ENCODE peak calls at places on chromosomes 11 and 22, in eight cellular contexts. G, O, D, H, C, J, B and I are unnamed samples.

GRCh38 chr11:36451681-36452080 is 58.4 kb downstream of the TRAF6 start:
- DNase-seq in B (no peak), O (no peak), C (no peak), G (no peak), H (no peak), D (peak), J (no peak), I (no peak)

GRCh38 chr22:50703726-50704509 is 31.3 kb downstream of the SHANK3 start:
- DNase-seq in O (no peak), J (no peak), G (no peak), H (no peak), D (no peak), C (no peak), B (no peak), I (no peak)

GRCh38 chr11:93623179-93623578 is 38.3 kb upstream of the CEP295 start:
- DNase-seq in G (no peak), O (no peak), C (no peak), H (no peak), B (no peak), J (no peak), D (peak), I (no peak)

GRCh38 chr11:57387284-57388030 is 3.0 kb downstream of the PRG2 start:
- DNase-seq in G (no peak), C (no peak), O (no peak), D (no peak), H (peak), B (no peak), J (no peak), I (no peak)

GRCh38 chr11:121497176-121497995 is 44.6 kb upstream of the SORL1-AS1 start:
- DNase-seq in B (no peak), J (no peak), O (no peak), C (peak), D (no peak), H (no peak), G (no peak), I (no peak)

GRCh38 chr11:9562716-9563115 is 10.8 kb upstream of the WEE1 start:
- DNase-seq in O (no peak), B (no peak), D (peak), C (no peak), H (no peak), J (no peak), G (no peak), I (no peak)

GRCh38 chr11:83303358-83303757 is 17.2 kb upstream of the CCDC90B start:
- DNase-seq in B (no peak), J (no peak), H (no peak), G (no peak), D (no peak), O (no peak), C (no peak), I (no peak)

GRCh38 chr11:134356656-134357544 is 25.1 kb downstream of the GLB1L2 start:
- DNase-seq in J (no peak), H (no peak), O (no peak), B (no peak), C (no peak), G (no peak), D (no peak), I (no peak)

DNA sequence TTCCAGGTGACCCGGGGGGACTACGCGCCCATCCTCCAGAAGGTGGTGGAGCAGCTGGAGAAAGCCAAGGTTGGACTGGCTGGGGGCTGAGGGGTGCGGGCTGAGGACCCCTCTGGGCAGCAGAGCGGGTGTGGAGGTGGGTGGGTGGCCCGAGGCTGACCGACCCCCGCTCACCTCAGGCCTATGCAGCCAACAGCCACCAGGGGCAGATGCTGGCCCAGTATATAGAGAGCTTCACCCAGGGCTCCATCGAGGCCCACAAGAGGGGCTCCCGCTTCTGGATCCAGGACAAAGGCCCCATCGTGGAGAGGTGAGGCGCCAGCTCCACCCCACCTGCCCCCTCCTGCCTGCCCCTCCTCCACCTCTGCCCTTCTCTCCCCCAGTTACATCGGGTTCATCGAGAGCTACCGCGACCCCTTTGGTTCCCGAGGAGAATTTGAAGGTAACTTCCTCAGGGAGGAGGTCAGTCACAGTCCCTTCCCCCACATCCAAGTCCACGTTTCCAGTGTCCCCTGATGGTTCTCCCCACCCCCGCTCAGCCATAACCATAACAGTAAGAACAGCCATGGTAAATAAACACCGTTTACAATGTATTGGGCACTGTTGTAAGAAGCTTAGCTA is 11.2 kb downstream of the DPP3 start:
- DNase-seq in B (no peak), O (no peak), D (no peak), J (no peak), H (no peak), C (no peak), G (no peak), I (no peak)
- TF ChIP-seq CTCF in B (no peak), O (peak), D (peak), J (peak), H (peak), C (no peak), G (peak), I (peak)

DNA sequence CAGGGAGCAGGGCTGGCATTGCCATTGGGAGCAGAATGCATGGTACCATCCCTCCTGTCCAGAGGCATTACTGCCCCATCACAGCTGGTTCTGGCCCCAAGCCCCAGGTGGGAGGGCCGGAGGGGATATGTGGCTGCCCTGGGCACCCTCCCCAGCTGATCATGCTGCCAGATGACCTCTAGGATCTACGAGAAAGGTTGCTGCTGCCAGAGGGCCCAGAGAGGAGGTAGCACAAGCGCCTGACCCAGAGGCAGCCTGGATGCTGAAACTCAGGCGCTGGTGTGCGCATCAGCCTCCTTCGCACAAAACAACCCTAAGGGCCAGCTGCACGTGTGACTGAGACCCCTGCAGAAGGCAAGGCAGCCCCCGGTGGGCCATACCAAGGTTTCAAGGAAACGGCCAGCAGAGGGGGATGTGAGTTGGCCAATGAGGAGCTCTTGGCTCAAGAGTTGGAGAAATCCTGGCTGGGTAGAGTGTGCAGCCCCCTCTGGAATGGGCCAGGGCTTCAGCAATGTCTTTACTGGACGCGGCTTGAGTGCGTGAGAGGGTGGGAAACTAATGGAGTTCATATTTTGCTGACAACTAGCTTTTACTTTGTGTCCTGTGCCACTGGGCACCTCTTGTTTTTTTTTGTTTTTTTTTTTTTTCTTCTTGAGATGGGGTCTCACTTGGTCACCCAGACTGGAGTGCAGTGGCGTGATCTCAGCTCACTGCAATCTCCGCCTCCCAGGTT is 88.3 kb upstream of the PARVA start:
- DNase-seq in C (no peak), D (no peak), J (no peak), O (no peak), H (no peak), B (no peak), G (no peak), I (peak)
- TF ChIP-seq CTCF in C (no peak), D (no peak), J (no peak), O (peak), H (peak), B (no peak), G (peak), I (peak)

GRCh38 chr22:22700631-22701030 is 56.2 kb downstream of the GGTLC2 start:
- DNase-seq in B (no peak), C (no peak), O (no peak), G (no peak), J (no peak), H (no peak), D (no peak), I (peak)

GRCh38 chr22:22703715-22704114 is 59.3 kb downstream of the GGTLC2 start:
- DNase-seq in D (no peak), B (no peak), C (no peak), O (peak), H (peak), G (no peak), J (no peak), I (no peak)

GRCh38 chr22:22704156-22704946 is 59.9 kb downstream of the GGTLC2 start:
- DNase-seq in D (no peak), G (no peak), C (no peak), J (no peak), O (no peak), H (no peak), B (no peak), I (peak)

GRCh38 chr22:22702159-22702873 is 57.9 kb downstream of the GGTLC2 start:
- DNase-seq in G (no peak), D (no peak), B (no peak), C (peak), J (no peak), H (no peak), O (no peak), I (no peak)

DNA sequence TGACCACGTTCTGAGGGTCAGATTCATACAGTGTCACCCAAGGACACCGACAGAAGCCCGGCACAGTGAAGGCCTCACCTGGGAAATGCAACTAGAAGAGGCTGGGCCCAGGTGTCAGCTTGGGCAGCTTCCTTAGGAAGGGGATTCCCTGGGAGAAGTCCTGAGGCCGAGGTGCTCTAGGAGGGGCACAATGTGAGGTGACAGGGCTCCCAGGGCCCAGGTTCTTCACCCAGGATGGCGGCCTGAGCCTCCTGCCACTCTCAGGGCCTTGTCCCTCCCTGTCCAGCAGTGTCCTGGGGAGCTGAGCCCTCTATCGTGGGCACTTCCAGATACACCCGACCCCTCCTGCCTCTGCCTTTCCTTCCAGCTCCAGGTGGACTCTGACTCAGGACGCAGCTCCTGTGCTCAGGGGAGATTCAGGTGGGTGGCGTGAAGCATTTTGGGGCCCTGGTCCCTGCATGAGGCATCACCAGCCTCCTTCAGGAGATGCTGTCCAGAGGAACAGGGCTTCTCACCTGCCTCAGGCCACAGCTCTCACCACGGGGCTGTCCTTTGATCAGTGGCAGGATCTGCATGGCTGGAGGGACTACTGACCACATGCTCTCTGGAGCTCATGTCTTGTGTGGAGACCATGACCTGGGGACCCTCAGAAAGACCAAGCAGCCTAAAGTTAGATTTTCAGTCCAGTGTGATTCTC is 58.6 kb downstream of the GGTLC2 start:
- DNase-seq in J (no peak), D (no peak), C (no peak), H (no peak), B (no peak), G (no peak), O (no peak), I (no peak)
- TF ChIP-seq CTCF in J (no peak), D (no peak), C (no peak), H (no peak), B (no peak), G (no peak), O (no peak), I (no peak)

GRCh38 chr11:131889760-131890620 is 519.6 kb downstream of the NTM start:
- DNase-seq in C (no peak), D (no peak), H (peak), G (no peak), J (peak), O (no peak), B (no peak), I (no peak)
- TF ChIP-seq CTCF in C (no peak), D (no peak), H (peak), G (peak), J (peak), O (no peak), B (no peak), I (no peak)

GRCh38 chr11:89205378-89205777 is 27.7 kb downstream of the TYR start:
- DNase-seq in O (no peak), G (no peak), H (no peak), B (no peak), C (no peak), J (no peak), D (no peak), I (no peak)
- TF ChIP-seq CTCF in O (peak), G (no peak), H (peak), B (no peak), C (no peak), J (no peak), D (no peak), I (no peak)

DNA sequence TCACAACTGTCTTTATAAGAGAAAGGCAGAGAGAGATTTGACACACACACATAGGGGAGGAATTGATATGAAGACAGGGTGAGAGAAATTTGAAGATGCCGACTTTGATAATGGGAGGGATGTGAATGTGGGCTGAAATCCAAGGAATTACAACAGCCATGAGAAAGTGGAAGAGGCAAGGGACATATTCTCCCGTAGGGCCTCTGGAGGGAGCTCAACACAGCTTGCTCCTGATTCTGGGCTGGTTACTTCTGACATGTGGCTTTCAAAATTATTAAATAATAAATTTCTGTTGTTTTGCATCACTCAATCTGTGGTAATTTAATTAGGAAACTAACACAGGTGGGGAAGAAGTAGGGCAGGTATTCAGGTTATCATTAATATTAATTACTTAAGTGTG is 282.9 kb downstream of the LUZP2 start:
- DNase-seq in J (no peak), C (no peak), D (no peak), H (no peak), G (no peak), B (no peak), O (no peak), I (no peak)
- TF ChIP-seq CTCF in J (peak), C (no peak), D (no peak), H (no peak), G (no peak), B (no peak), O (no peak), I (no peak)